ENCODE peak calls at places on chromosomes 3 and 15, in nine cellular contexts. R is ovary, H is left ventricle myocardium inferior, D is foreskin fibroblast, S is kidney epithelial cell, N is GM13976, Z is neural crest cell, W is glutamatergic neuron, V is IMR-90. C is an unnamed sample.

GRCh38 chr15:68637755-68638405 is 59.1 kb downstream of the CORO2B start:
- DNase-seq in R (peak; percentile 88), H (peak; percentile 77), D (peak; percentile 92), S (no peak), N (no peak), Z (no peak), W (no peak), V (peak; percentile 48), C (no peak)

GRCh38 chr15:74773731-74774252 is 8.1 kb upstream of the CSK start:
- DNase-seq in R (no peak), H (no peak), D (no peak), S (no peak), N (no peak), Z (no peak), W (no peak), V (no peak), C (no peak)

GRCh38 chr3:179653106-179653776 is 401 bp downstream of the USP13 start:
- DNase-seq in R (peak; percentile 84), H (peak; percentile 78), D (peak; percentile 74), S (peak; percentile 38), N (peak; percentile 71), Z (peak; percentile 71), W (peak; percentile 83), V (peak; percentile 82), C (peak; percentile 86)

GRCh38 chr3:150409125-150409526 is 1.0 kb downstream of the TSC22D2 start:
- DNase-seq in R (no peak), H (no peak), D (no peak), S (no peak), N (no peak), Z (peak; percentile 18), W (no peak), V (no peak), C (no peak)

GRCh38 chr3:15527031-15527459 is 5.5 kb upstream of the COLQ start:
- DNase-seq in R (peak; percentile 49), H (no peak), D (no peak), S (no peak), N (no peak), Z (no peak), W (peak; percentile 55), V (peak; percentile 30), C (no peak)

GRCh38 chr3:15654096-15654495 is 52.6 kb downstream of the BTD start:
- DNase-seq in R (no peak), H (no peak), D (no peak), S (no peak), N (no peak), Z (no peak), W (no peak), V (no peak), C (no peak)

GRCh38 chr3:171824824-171825221 is 14.5 kb upstream of the PLD1 start:
- DNase-seq in R (no peak), H (no peak), D (no peak), S (no peak), N (no peak), Z (no peak), W (no peak), V (peak; percentile 56), C (no peak)

GRCh38 chr3:184716652-184717607 is 5.1 kb upstream of the MAGEF1 start:
- DNase-seq in R (peak; percentile 74), H (no peak), D (peak; percentile 48), S (no peak), N (peak; percentile 6), Z (peak; percentile 45), W (no peak), V (peak; percentile 72), C (peak; percentile 45)

GRCh38 chr3:172760406-172760805 is 9.9 kb downstream of the ECT2 start:
- DNase-seq in R (no peak), H (no peak), D (peak; percentile 73), S (no peak), N (no peak), Z (no peak), W (no peak), V (peak; percentile 66), C (peak; percentile 32)

GRCh38 chr3:191362524-191363090 is 32.3 kb upstream of the UTS2B start:
- DNase-seq in R (no peak), H (no peak), D (no peak), S (no peak), N (no peak), Z (no peak), W (no peak), V (no peak), C (no peak)

GRCh38 chr3:182364323-182364722 is 429.0 kb upstream of the ATP11B start:
- DNase-seq in R (no peak), H (no peak), D (no peak), S (no peak), N (no peak), Z (no peak), W (no peak), V (no peak), C (no peak)

GRCh38 chr15:26806574-26806973 is 33.7 kb upstream of the GABRB3 start:
- DNase-seq in R (no peak), H (no peak), D (no peak), S (no peak), N (no peak), Z (no peak), W (no peak), V (no peak), C (no peak)

GRCh38 chr15:53251998-53252397 is 461.9 kb upstream of the ONECUT1 start:
- DNase-seq in R (no peak), H (no peak), D (no peak), S (no peak), N (no peak), Z (no peak), W (peak; percentile 32), V (no peak), C (no peak)

GRCh38 chr3:85939026-85939616 is 980.3 kb downstream of the CADM2 start:
- DNase-seq in R (no peak), H (no peak), D (peak; percentile 9), S (no peak), N (no peak), Z (no peak), W (no peak), V (no peak), C (no peak)

GRCh38 chr15:83305696-83306291 is 21.3 kb upstream of the BNC1 start:
- DNase-seq in R (no peak), H (no peak), D (no peak), S (no peak), N (no peak), Z (no peak), W (no peak), V (peak; percentile 57), C (no peak)

GRCh38 chr3:134134240-134134639 is 104.5 kb upstream of the SLCO2A1 start:
- DNase-seq in R (no peak), H (no peak), D (no peak), S (no peak), N (no peak), Z (no peak), W (no peak), V (no peak), C (no peak)

GRCh38 chr15:38842991-38843610 is 278.5 kb upstream of the RASGRP1 start:
- DNase-seq in R (no peak), H (no peak), D (no peak), S (no peak), N (no peak), Z (no peak), W (no peak), V (peak; percentile 28), C (peak; percentile 39)

GRCh38 chr3:3392946-3393345 is 213.5 kb upstream of the CRBN start:
- DNase-seq in R (no peak), H (no peak), D (no peak), S (no peak), N (no peak), Z (no peak), W (no peak), V (no peak), C (no peak)
- TF ChIP-seq CTCF in R (no peak), H (no peak), D (no peak), S (no peak), N (no peak), Z (no peak), W (no peak), V (no peak), C (no peak)

GRCh38 chr3:45693941-45694521 is 4.8 kb downstream of the SACM1L start:
- DNase-seq in R (no peak), H (no peak), D (no peak), S (no peak), N (peak; percentile 39), Z (no peak), W (no peak), V (no peak), C (no peak)
- TF ChIP-seq CTCF in R (no peak), H (no peak), D (no peak), S (no peak), N (no peak), Z (peak; percentile 35), W (peak; percentile 40), V (no peak), C (peak; percentile 26)

DNA sequence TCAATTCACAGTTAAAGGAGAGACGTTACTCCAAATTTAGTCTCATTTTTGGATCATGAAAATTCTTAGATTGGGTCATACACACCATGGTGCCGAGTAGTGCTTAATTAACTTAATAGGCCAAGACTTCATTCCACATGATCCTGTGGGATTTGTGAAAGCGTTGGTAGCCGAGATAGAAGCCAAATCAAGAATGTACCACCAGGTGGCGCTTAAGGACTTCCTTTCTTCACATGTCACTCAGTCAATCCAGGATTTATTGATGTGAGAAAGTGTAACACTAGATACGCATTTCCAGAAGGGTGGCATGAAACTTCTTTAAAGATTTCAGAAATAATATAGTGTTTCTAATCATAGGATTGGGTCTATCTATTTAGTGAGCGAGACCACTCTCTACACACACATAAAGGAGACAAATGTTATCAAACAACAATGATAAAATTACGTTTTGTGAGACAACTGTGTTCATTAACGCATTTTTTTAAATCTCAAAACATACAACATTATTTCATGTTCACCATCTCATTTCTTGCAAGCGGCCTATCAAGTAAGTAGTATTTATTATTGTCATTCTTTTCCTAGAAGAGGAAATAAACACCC is 436.1 kb downstream of the CHL1 start:
- DNase-seq in R (no peak), H (no peak), D (no peak), S (peak; percentile 16), N (peak; percentile 12), Z (peak; percentile 72), W (peak; percentile 56), V (peak; percentile 18), C (peak; percentile 4)
- TF ChIP-seq CTCF in R (no peak), H (peak; percentile 62), D (peak; percentile 28), S (peak; percentile 72), N (peak; percentile 58), Z (peak; percentile 87), W (peak; percentile 81), V (peak; percentile 24), C (peak; percentile 74)

DNA sequence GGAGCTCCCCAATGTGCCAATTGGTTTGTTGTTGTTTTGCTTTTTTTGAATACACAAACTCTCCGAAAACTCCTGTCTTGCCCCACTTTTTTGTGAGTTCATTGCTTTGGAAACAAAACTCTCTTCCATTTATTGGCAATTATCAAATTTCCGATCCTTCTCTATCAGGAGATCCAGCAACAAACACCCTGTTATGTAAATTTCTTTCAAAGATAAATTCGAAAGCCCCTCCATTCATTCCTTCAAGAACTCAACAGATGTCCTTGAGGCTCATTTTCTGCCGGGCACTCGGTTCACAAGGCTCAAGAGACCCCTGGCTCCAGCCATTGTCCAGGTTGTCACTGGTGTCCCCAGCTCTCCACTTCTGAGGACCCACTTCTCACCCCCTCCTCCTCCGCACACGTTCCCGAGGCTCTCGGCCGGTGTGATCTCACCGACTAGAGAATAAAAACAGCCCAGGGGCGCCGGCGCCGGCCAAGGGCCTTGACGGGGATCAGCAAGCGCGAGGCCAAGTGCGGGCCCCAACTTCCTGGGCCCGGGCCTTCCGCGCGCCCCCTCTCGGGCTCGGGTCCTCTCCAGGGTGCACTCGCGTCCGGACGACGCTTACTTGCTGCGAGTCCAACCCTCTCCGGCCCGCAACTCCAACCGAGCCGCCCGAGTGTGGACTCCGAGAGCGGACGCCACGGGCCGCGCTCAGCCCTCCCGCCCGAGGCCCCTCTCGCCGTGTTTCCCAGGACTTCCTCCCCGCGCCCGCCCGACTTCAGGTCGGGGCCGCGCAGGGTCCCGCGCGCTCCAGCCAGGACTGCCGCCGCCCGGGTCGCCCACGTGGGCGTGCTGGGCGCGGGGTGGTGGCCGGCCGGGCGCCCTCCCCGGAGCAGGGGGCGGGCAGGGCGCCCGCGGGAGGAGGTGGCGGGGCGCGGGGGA is 533 bp upstream of the SMAD3 start:
- DNase-seq in R (no peak), H (peak; percentile 63), D (no peak), S (no peak), N (peak; percentile 70), Z (peak; percentile 60), W (peak; percentile 51), V (no peak), C (peak; percentile 37)
- TF ChIP-seq CTCF in R (no peak), H (no peak), D (no peak), S (no peak), N (no peak), Z (peak; percentile 3), W (no peak), V (peak; percentile 25), C (peak; percentile 48)